ENCODE peak calls at places on chromosomes 1 and 21, in four cellular contexts. Z is HepG2, U is H1, J is GM12878. H is an unnamed sample. For H3K9me3, the result is how much of the 10 kb centered on the place peaks cover.

GRCh38 chr1:208781391-208782035 is 537.3 kb upstream of the PLXNA2 start:
- DNase-seq in J (no peak), Z (no peak), U (peak), H (no peak)

GRCh38 chr1:118988186-118989005 is at the start of gene TBX15:
- DNase-seq in U (peak), J (no peak), Z (no peak), H (no peak)

GRCh38 chr1:62210960-62211359 is 16.3 kb downstream of the L1TD1 start:
- DNase-seq in U (no peak), Z (no peak), J (no peak), H (no peak)

GRCh38 chr1:41383094-41383852 is 22.0 kb downstream of the FOXO6 start:
- DNase-seq in Z (no peak), U (no peak), J (no peak), H (no peak)

GRCh38 chr1:107740574-107740973 is 224.4 kb downstream of the VAV3 start:
- DNase-seq in J (no peak), Z (no peak), U (no peak), H (no peak)

GRCh38 chr1:208437416-208437815 is 193.2 kb upstream of the PLXNA2 start:
- DNase-seq in Z (no peak), J (no peak), U (no peak), H (no peak)

GRCh38 chr21:43375827-43376795 is 50.8 kb downstream of the SIK1 start:
- DNase-seq in J (no peak), Z (no peak), U (no peak), H (no peak)

GRCh38 chr1:241611063-241611462 is 29.1 kb downstream of the CHML start:
- DNase-seq in J (no peak), U (no peak), Z (peak), H (peak)

GRCh38 chr1:184118051-184118450 is 66.5 kb downstream of the TSEN15 start:
- DNase-seq in J (no peak), U (no peak), Z (no peak), H (no peak)

GRCh38 chr1:92486251-92487077 is at the start of gene GFI1:
- DNase-seq in U (peak), Z (peak), J (no peak), H (no peak)

GRCh38 chr1:248359415-248359814 is 2.0 kb upstream of the OR2T4 start:
- DNase-seq in U (no peak), Z (no peak), J (no peak), H (no peak)

GRCh38 chr1:112700290-112701226 is 6.4 kb downstream of the RHOC start:
- DNase-seq in J (peak), Z (peak), U (peak), H (peak)

GRCh38 chr1:243495032-243495431 is 239.2 kb downstream of the SDCCAG8 start:
- DNase-seq in J (no peak), Z (no peak), U (no peak), H (no peak)

GRCh38 chr1:36710901-36711300 is 228.2 kb upstream of the CSF3R start:
- DNase-seq in Z (no peak), J (no peak), U (no peak), H (no peak)

GRCh38 chr1:180571832-180572636 is 13.3 kb downstream of the OVAAL start:
- DNase-seq in U (no peak), J (no peak), Z (no peak), H (peak)

GRCh38 chr1:230254265-230254664 is 171.9 kb downstream of the PGBD5 start:
- DNase-seq in J (no peak), U (no peak), Z (peak), H (no peak)

GRCh38 chr1:160061376-160062100 is 8.4 kb downstream of the KCNJ10 start:
- DNase-seq in U (no peak), Z (no peak), J (no peak), H (peak)

GRCh38 chr1:204834752-204835151 is 35.9 kb upstream of the NFASC start:
- DNase-seq in Z (no peak), J (no peak), U (no peak), H (no peak)

GRCh38 chr1:103180660-103181059 is 72.3 kb upstream of the COL11A1 start:
- DNase-seq in Z (no peak), U (no peak), J (no peak), H (no peak)

GRCh38 chr1:192491804-192492554 is 83.6 kb upstream of the RGS1 start:
- DNase-seq in U (no peak), Z (no peak), J (no peak), H (no peak)

GRCh38 chr1:7919880-7920279 is 20.8 kb downstream of the TNFRSF9 start:
- DNase-seq in U (no peak), J (no peak), Z (no peak), H (no peak)

GRCh38 chr1:107572674-107573205 is 392.2 kb downstream of the VAV3 start:
- DNase-seq in Z (no peak), J (no peak), U (no peak), H (no peak)

GRCh38 chr1:182191716-182192115 is 130.2 kb upstream of the ZNF648 start:
- DNase-seq in U (no peak), Z (no peak), J (no peak), H (no peak)

GRCh38 chr1:58476179-58476578 is 70.3 kb downstream of the OMA1 start:
- DNase-seq in U (no peak), Z (no peak), J (no peak), H (no peak)

GRCh38 chr1:230127105-230128054 is 60.3 kb downstream of the GALNT2 start:
- DNase-seq in J (no peak), Z (no peak), U (no peak), H (peak)

GRCh38 chr1:113456967-113457366 is 66.7 kb downstream of the MAGI3 start:
- DNase-seq in U (no peak), J (no peak), Z (peak), H (no peak)

GRCh38 chr1:174358786-174359453 is 88.8 kb upstream of the GPR52 start:
- DNase-seq in J (no peak), Z (no peak), U (no peak), H (peak)

GRCh38 chr1:227685807-227686206 is 49.3 kb downstream of the JMJD4 start:
- DNase-seq in J (no peak), Z (no peak), U (no peak), H (no peak)
- H3K9me3 ChIP-seq in J (under half), Z (under half), U (under half), H (under half)

DNA sequence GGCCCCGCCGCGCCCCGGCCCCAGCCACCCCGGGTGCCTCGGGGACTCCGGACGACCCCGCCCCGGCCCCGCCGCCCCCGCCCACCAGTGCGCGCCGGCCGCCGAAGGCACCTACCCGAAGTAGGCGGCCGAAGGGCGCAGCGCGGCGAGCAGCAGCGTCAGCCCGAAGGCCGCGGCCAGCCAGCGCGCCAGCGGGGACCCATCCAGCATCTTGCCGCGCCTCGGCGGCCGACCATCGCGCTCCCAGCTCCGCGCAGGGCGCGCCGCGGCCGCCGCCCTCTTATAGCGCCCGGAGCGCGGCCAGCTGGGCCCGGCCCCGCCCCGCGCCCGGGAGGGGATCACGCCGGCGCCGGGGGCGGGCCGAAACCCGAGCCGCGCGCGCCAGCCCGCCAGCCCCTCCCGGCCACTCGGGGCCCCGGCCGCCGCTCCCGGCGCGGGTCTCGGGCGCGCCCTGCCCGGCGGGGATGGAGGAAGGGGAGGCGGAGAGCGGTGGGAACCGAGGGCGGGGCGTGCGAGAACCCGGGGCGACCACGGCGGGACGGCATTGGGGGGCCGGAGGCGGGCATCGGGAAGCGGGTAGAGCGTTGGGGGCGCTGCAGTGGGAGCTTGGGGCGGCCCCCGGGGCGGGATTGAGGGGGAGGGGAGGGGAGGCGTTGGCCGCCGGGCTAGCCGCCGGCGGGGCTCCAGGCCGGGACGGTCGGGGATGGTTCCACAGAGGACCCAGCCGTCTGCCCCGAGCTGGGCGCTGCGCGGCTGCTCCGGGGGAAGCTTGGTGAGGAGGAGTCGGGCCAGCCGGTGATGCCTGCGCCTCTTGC is at the start of gene WNT9A:
- DNase-seq in Z (no peak), J (no peak), U (peak), H (peak)
- TF ChIP-seq CBX5 in Z (no peak), J (no peak), U (no peak), H (no peak)

GRCh38 chr21:33029512-33029921 is 3.8 kb downstream of the OLIG2 start:
- DNase-seq in U (peak), J (no peak), Z (no peak), H (no peak)
- H3K9me3 ChIP-seq in U (under half), J (under half), Z (under half), H (under half)

GRCh38 chr1:234932106-234932505 is 196.5 kb downstream of the TOMM20 start:
- DNase-seq in U (no peak), J (no peak), Z (no peak), H (no peak)
- TF ChIP-seq CBX5 in U (no peak), J (no peak), Z (no peak), H (no peak)

DNA sequence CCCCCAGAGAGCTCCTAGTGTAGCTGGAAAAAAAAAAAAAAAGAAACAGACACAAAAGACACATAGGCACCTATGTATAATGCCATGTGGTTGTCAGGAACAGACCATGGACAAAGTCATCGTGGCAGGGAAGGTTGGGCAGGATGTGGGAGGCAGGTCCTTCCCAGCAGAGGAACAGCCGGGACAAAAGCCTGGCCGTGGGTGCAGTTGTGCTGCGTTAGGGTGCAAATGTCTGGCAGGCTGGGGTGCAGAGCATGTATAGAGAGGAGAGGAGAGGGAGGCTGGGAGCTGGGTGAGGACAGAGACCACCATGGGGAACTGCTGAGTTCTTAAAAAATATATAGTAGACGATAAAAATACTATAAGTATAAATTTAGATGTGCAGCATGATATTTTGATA is 125.7 kb upstream of the C1orf174 start:
- DNase-seq in Z (no peak), J (no peak), U (no peak), H (no peak)
- H3K9me3 ChIP-seq in Z (under half), J (under half), U (under half), H (under half)

H was measured in K562.